ENCODE peak calls at places on chromosome X, in four cellular contexts. Q, Z, F and I are unnamed samples. For H3K36me3, the result is how much of the 10 kb centered on the place peaks cover.

GRCh38 chrX:13376857-13377441 is 57.1 kb upstream of the ATXN3L start:
- DNase-seq in F (peak), Q (no peak), Z (no peak), I (peak)

GRCh38 chrX:140918398-140919043 is 83.9 kb upstream of the SPANXB1 start:
- DNase-seq in Z (peak), F (peak), Q (no peak), I (peak)

GRCh38 chrX:137215467-137215866 is 181.7 kb upstream of the GPR101 start:
- DNase-seq in F (no peak), Q (no peak), Z (no peak), I (no peak)

GRCh38 chrX:35445912-35446311 is 352.2 kb upstream of the MAGEB16 start:
- DNase-seq in F (no peak), Z (no peak), Q (no peak), I (no peak)

GRCh38 chrX:43882294-43882681 is at the start of gene MAOB:
- DNase-seq in F (peak), Q (no peak), Z (peak), I (no peak)

GRCh38 chrX:112760697-112761096 is 79.9 kb downstream of the AMOT start:
- DNase-seq in Z (no peak), F (peak), Q (no peak), I (no peak)

GRCh38 chrX:9566150-9566621 is 101.3 kb downstream of the TBL1X start:
- DNase-seq in Q (no peak), Z (peak), F (peak), I (peak)

GRCh38 chrX:153598541-153599191 is at the start of gene CCNQ:
- DNase-seq in F (peak), Z (peak), Q (peak), I (no peak)

GRCh38 chrX:11446331-11446730 is 153.1 kb downstream of the AMELX start:
- DNase-seq in Z (no peak), Q (no peak), F (peak), I (no peak)

GRCh38 chrX:33188286-33188685 is 23.1 kb downstream of the DMD start:
- DNase-seq in Q (no peak), Z (no peak), F (no peak), I (no peak)

DNA sequence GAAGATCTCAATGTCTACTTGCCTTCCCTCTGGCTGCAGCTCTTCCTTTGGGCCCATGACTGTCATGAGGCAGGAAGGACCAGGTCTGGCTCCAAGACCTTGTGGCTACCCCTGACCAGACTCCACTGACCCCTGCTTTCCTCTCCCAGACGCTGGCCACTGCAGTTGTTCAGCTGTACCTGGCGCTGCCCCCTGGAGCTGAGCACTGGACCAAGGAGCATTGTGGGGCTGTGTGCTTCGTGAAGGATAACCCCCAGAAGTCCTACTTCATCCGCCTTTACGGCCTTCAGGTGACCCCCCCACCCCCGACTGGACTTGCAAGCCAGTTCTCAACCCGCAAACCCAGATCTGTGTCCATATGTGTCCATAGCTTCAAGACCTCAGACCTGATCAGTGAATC is 535 bp downstream of the WAS start:
- DNase-seq in F (no peak), Q (peak), Z (no peak), I (no peak)
- H3K4me3 ChIP-seq in F (no peak), Q (peak), Z (peak), I (no peak)

DNA sequence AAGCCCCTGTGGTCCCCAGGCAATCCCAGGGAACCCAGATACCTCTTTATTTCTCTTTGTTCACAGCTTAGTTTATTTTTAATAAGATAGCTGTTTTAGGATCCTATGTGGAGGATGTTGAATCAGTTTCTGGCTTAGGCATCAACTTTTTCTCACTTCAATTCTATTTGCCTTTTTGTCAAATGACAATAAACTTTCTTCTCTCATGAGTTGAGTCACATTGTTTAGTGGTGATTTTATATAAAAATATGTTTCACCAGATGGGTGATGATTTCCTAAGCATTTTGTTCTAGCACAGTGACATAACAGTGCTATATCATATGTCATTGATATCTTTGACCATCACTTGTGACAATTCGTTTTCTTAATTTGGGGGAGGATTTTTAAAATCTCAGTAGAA is 198.1 kb upstream of the PUDP start:
- DNase-seq in Z (no peak), F (peak), Q (no peak), I (no peak)
- H3K36me3 ChIP-seq in Z (under half), F (under half), Q (under half), I (under half)

DNA sequence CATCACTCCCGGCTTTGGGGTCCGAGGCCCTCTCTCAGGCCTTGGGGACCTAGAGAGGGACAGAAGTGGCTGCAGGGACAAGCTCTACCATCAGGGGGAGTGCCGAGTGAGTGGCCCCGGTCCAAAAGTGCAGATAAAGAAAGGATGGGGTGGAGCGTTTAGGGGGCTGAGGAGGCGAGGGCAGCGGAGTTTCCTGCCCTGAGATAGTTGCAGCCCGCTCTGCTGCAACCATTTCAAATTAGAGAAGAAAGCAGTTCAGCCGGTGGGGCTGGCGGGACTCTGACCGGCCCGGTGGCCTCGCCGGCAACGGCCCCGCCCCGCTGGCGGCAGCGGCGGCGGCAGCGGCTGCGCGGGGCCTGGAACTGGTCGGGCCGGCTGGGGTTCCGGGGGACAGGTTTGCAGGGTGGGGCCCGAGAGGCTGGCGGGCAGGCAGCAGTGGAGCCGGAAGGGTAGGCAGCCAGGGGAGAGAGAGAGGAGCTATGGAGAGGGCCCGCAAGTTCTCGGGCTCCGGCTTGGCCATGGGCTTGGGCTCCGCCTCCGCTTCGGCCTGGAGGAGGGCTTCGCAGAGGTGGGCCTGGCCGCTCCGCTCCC is 7.6 kb downstream of the DLG3 start:
- DNase-seq in Q (peak), Z (peak), F (peak), I (no peak)
- H3K4me3 ChIP-seq in Q (peak), Z (peak), F (peak), I (peak)

DNA sequence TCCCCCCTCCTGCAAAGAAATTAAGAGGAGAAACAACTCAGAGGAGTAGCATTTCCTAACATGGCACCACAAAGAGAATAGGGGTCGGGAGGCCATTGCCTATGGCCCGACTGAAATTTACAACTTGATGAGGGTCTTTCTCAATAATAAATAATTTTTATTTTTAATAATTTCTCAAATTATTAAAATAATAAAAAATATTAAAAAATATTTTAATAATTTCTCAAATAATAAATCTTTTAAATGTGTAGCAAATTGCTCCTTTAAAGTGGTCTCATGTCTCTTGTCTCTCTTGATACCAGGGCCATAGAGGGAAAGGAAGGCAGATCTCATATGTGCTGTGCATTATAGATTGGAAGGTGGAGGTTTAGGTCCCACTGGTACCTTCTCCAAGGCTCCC is 49.2 kb upstream of the MTMR1 start:
- DNase-seq in Z (no peak), F (no peak), Q (no peak), I (no peak)
- H3K36me3 ChIP-seq in Z (under half), F (under half), Q (under half), I (under half)

GRCh38 chrX:46793386-46794143 is 34.6 kb upstream of the SLC9A7 start:
- DNase-seq in Q (no peak), Z (no peak), F (no peak), I (no peak)
- H3K4me3 ChIP-seq in Q (no peak), Z (no peak), F (no peak), I (no peak)